ENCODE peak calls at places on chromosomes 3 and 15, in nine cellular contexts. Z is SW 1271; O is 8988T; N is activated effector memory CD4-positive, alpha-beta T cell treated with anti-CD3 and anti-CD28 coated beads, Interleukin-2, amount 50 U/mL, for 16 hours; Y is stimulated activated CD8-positive, alpha-beta memory T cell treated with anti-CD3 and anti-CD28 coated beads, Interleukin-4, amount 100 ng/mL, for 4 hours; A is AG08395; J is hypothalamus; K is T1000; D is sciatic nerve. E is an unnamed sample.

GRCh38 chr15:75723847-75724660 is 11.4 kb upstream of the CSPG4 start:
- DNase-seq in Z (no peak), O (no peak), N (peak; percentile 79), Y (no peak), A (peak; percentile 99), J (no peak), K (peak; percentile 85), D (peak; percentile 96), E (no peak)

GRCh38 chr3:128495435-128495970 is 2.5 kb upstream of the GATA2 start:
- DNase-seq in Z (no peak), O (no peak), N (no peak), Y (no peak), A (no peak), J (no peak), K (no peak), D (peak; percentile 54), E (no peak)

GRCh38 chr3:171797265-171797679 is 13.0 kb downstream of the PLD1 start:
- DNase-seq in Z (no peak), O (no peak), N (no peak), Y (no peak), A (no peak), J (no peak), K (no peak), D (no peak), E (no peak)

GRCh38 chr15:92869977-92870644 is 30.0 kb upstream of the CHD2 start:
- DNase-seq in Z (no peak), O (no peak), N (no peak), Y (no peak), A (no peak), J (no peak), K (no peak), D (no peak), E (no peak)

GRCh38 chr15:81097893-81098280 is 36.2 kb upstream of the CFAP161 start:
- DNase-seq in Z (no peak), O (no peak), N (no peak), Y (no peak), A (no peak), J (no peak), K (no peak), D (no peak), E (no peak)

GRCh38 chr3:147113293-147114045 is 292.9 kb downstream of the ZIC4 start:
- DNase-seq in Z (peak; percentile 5), O (no peak), N (no peak), Y (no peak), A (peak; percentile 62), J (no peak), K (no peak), D (no peak), E (no peak)

GRCh38 chr3:170055209-170055608 is 17.4 kb downstream of the GPR160 start:
- DNase-seq in Z (no peak), O (no peak), N (no peak), Y (no peak), A (peak; percentile 21), J (no peak), K (no peak), D (no peak), E (no peak)

GRCh38 chr3:15633159-15633558 is 31.6 kb downstream of the BTD start:
- DNase-seq in Z (no peak), O (no peak), N (no peak), Y (no peak), A (no peak), J (no peak), K (no peak), D (no peak), E (no peak)

GRCh38 chr15:38563723-38564519 is 693 bp downstream of the RASGRP1 start:
- DNase-seq in Z (no peak), O (peak; percentile 57), N (peak; percentile 96), Y (peak; percentile 79), A (peak; percentile 58), J (peak; percentile 39), K (peak; percentile 38), D (peak; percentile 78), E (peak; percentile 89)

GRCh38 chr3:117439812-117440211 is 730.2 kb downstream of the TUSC7 start:
- DNase-seq in Z (no peak), O (no peak), N (no peak), Y (no peak), A (peak; percentile 22), J (no peak), K (no peak), D (no peak), E (no peak)